ENCODE peak calls at places on chromosomes 4 and X, in six cellular contexts. O is right cardiac atrium, H is fibroblast of lung, B is pancreas, F is hepatocyte, J is ovary. P is an unnamed sample.

GRCh38 chr4:58274553-58274952 is 1164.4 kb upstream of the IGFBP7 start:
- DNase-seq in F (no peak), O (peak; percentile 5), H (no peak), B (no peak), J (no peak), P (no peak)

GRCh38 chr4:27276322-27277073 is 415.9 kb downstream of the STIM2 start:
- DNase-seq in B (no peak), O (no peak), H (no peak), F (peak; percentile 23), J (no peak), P (no peak)

GRCh38 chr4:87806520-87806919 is 7.2 kb downstream of the IBSP start:
- DNase-seq in H (peak; percentile 7), B (no peak), O (no peak), J (no peak), F (no peak), P (no peak)

GRCh38 chr4:88962430-88962829 is 94.6 kb downstream of the FAM13A start:
- DNase-seq in B (no peak), J (no peak), H (peak; percentile 21), F (no peak), O (no peak), P (no peak)

GRCh38 chrX:108033890-108034289 is 11.0 kb upstream of the VSIG1 start:
- DNase-seq in B (no peak), O (no peak), H (no peak), J (no peak), F (no peak), P (no peak)

GRCh38 chrX:47482065-47482511 is 934 bp downstream of the ZNF41 start:
- DNase-seq in O (no peak), F (no peak), H (no peak), J (no peak), B (no peak), P (no peak)

GRCh38 chr4:47577779-47578553 is 92.9 kb downstream of the ATP10D start:
- DNase-seq in B (no peak), J (no peak), F (no peak), H (peak; percentile 32), O (no peak), P (no peak)

GRCh38 chr4:53122280-53123116 is 243.4 kb downstream of the SCFD2 start:
- DNase-seq in B (no peak), F (no peak), J (no peak), O (no peak), H (no peak), P (no peak)

GRCh38 chr4:128565565-128566186 is 243.8 kb upstream of the JADE1 start:
- DNase-seq in J (peak; percentile 65), O (peak; percentile 31), B (peak; percentile 66), F (peak; percentile 67), H (peak; percentile 55), P (peak; percentile 91)

GRCh38 chrX:103585421-103586313 is at the start of gene TCEAL4:
- DNase-seq in H (peak; percentile 23), B (peak; percentile 74), J (peak; percentile 74), O (peak; percentile 57), F (peak; percentile 74), P (peak; percentile 90)

GRCh38 chrX:118418811-118419251 is 72.9 kb downstream of the WDR44 start:
- DNase-seq in H (no peak), B (no peak), F (no peak), O (no peak), J (no peak), P (peak; percentile 69)

GRCh38 chr4:89800012-89800516 is 36.9 kb downstream of the SNCA start:
- DNase-seq in J (no peak), H (peak; percentile 28), O (no peak), F (no peak), B (no peak), P (no peak)

GRCh38 chr4:123783091-123783765 is 386.6 kb downstream of the SPRY1 start:
- DNase-seq in J (no peak), O (peak; percentile 34), B (no peak), H (peak; percentile 66), F (no peak), P (no peak)

GRCh38 chrX:38561951-38562719 is 793 bp downstream of the TSPAN7 start:
- DNase-seq in B (peak; percentile 67), O (peak; percentile 22), H (no peak), F (peak; percentile 37), J (peak; percentile 47), P (peak; percentile 71)

GRCh38 chrX:123873956-123874355 is 14.1 kb downstream of the XIAP start:
- DNase-seq in J (no peak), H (no peak), B (no peak), O (no peak), F (no peak), P (no peak)
- H3K27ac ChIP-seq in J (no peak overlapping the region), H (no peak overlapping the region), B (no peak overlapping the region), O (no peak overlapping the region), F (no peak overlapping the region), P (no peak overlapping the region)

GRCh38 chr4:22672519-22672918 is 20.2 kb upstream of the GBA3 start:
- DNase-seq in B (no peak), O (no peak), J (no peak), F (no peak), H (no peak), P (no peak)

GRCh38 chr4:22670953-22671352 is 21.8 kb upstream of the GBA3 start:
- DNase-seq in J (no peak), B (no peak), F (peak; percentile 13), H (peak; percentile 23), O (no peak), P (no peak)

GRCh38 chr4:22667332-22667731 is 25.4 kb upstream of the GBA3 start:
- DNase-seq in B (no peak), J (no peak), F (no peak), H (peak; percentile 28), O (peak; percentile 19), P (no peak)

GRCh38 chr4:22668301-22668700 is 24.4 kb upstream of the GBA3 start:
- DNase-seq in B (no peak), O (no peak), J (no peak), H (peak; percentile 88), F (no peak), P (no peak)

DNA sequence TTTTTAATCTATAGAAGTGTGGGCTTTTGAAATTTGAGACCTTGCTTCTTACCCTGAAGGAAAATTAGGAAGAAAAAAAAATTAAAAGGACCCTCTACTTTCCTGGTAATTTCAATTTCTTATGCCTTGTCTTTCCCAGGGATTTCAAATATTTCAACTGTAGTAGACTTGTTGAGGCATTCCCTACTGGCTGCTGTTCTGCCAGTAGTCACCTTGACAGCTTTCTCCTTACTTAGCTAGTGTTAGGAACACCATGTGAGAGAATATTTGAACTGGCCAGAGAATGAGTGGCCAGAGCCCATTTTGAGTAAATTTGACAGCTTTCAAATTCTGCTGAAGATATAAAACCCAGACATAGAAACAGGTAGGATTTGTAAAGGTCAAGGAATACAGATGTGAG is 24.0 kb upstream of the GBA3 start:
- DNase-seq in O (no peak), J (no peak), B (no peak), F (no peak), H (no peak), P (no peak)
- H3K4me1 ChIP-seq in O (no peaks in the 10 kb centered on the region), J (peaks cover 3% of the 10 kb centered on the region), B (no peaks in the 10 kb centered on the region), F (no peaks in the 10 kb centered on the region), H (no peaks in the 10 kb centered on the region), P (no peaks in the 10 kb centered on the region)

DNA sequence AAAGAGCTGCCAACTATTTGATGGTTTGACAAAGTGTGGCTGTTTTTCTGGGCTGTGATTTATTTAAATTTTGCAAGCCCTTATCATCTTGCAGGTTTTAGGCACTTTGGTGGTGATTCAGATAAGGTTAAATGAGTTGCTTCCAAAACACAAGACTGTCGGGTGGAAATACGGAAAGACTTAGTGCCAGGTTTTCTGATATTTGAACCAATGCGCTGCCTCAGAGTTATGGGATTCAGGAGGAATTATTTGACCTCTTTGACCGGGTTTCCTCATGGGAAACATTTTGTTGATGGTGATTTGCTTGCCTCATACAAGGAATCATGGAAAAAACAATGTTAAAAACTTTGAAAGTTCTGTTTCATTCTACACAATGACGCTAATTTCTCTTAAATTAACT is 136.0 kb upstream of the MAP9 start:
- DNase-seq in O (no peak), F (no peak), H (no peak), B (no peak), J (no peak), P (no peak)
- H3K27ac ChIP-seq in O (no peak overlapping the region), F (no peak overlapping the region), H (no peak overlapping the region), B (no peak overlapping the region), J (no peak overlapping the region), P (no peak overlapping the region)

GRCh38 chr4:36222702-36223101 is 21.6 kb downstream of the ARAP2 start:
- DNase-seq in H (peak; percentile 15), O (no peak), B (no peak), F (no peak), J (no peak), P (no peak)
- H3K4me1 ChIP-seq in H (no peaks in the 10 kb centered on the region), O (no peaks in the 10 kb centered on the region), B (peaks cover 14% of the 10 kb centered on the region), F (no peaks in the 10 kb centered on the region), J (no peaks in the 10 kb centered on the region), P (no peaks in the 10 kb centered on the region)

DNA sequence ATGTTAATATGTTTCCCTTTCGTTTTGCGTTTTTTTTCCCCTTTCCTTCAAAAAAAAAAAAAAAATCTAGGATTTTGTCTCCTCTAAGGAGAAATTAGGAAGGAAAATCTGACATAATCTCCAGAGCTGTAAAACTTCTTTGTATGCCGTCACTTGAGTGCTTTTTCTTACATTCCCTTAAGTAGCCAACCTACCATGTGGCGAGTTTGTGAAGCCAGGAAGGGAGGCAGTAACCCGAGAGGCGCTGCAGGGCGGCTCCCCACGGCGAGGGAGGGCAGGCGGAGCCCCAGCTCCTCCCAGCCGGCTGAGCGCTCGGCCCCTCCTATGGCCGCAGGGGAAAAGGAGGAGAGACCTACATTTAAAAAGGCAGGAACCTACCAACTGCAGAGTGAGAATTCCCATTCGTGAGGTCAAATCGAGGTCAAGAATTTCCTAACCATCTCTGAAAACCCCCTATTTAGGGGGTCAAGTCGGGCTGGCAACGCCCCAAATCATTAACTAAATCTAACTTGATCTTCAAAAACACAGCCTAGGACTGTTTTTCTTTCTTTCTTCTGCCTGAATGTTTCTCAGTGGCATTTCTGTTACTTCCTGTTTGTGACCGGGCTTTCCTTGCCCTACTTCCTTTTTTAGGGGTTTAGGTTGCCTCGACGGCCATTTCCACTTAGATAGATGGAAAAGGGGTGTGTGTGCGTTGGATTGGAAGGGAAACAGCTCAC is 345.1 kb upstream of the KLF3 start:
- DNase-seq in B (peak; percentile 87), F (peak; percentile 95), H (peak; percentile 97), O (peak; percentile 93), J (peak; percentile 85), P (peak; percentile 96)
- H3K27ac ChIP-seq in B (peak overlapping the region; percentile 90), F (peak overlapping the region; percentile 83), H (peak overlapping the region; percentile 55), O (peak overlapping the region; percentile 94), J (peak overlapping the region; percentile 35), P (no peak overlapping the region)

GRCh38 chrX:6954836-6955235 is 192.7 kb upstream of the STS start:
- DNase-seq in F (no peak), H (no peak), B (no peak), J (no peak), O (no peak), P (no peak)
- H3K4me1 ChIP-seq in F (no peaks in the 10 kb centered on the region), H (no peaks in the 10 kb centered on the region), B (no peaks in the 10 kb centered on the region), J (no peaks in the 10 kb centered on the region), O (no peaks in the 10 kb centered on the region), P (no peaks in the 10 kb centered on the region)